ENCODE peak calls at places on chromosomes 2 and 18, in seven cellular contexts. A is IMR-90; N is aorta; X is upper lobe of left lung; R is AG04450; B is psoas muscle; I is CD4-positive, CD25-positive, alpha-beta regulatory T cell. W is an unnamed sample.

GRCh38 chr2:113132622-113133021 is 5.2 kb downstream of the IL1RN start:
- DNase-seq in A (no peak), N (no peak), X (no peak), R (no peak), B (no peak), I (no peak), W (no peak)

GRCh38 chr2:203016716-203017115 is 2.0 kb downstream of the NBEAL1 start:
- DNase-seq in A (no peak), N (no peak), X (no peak), R (no peak), B (no peak), I (no peak), W (no peak)

GRCh38 chr18:44835555-44836156 is 155.0 kb downstream of the SETBP1 start:
- DNase-seq in A (no peak), N (no peak), X (no peak), R (no peak), B (peak; percentile 25), I (no peak), W (no peak)

GRCh38 chr18:12516049-12516677 is 108.4 kb downstream of the PRELID3A start:
- DNase-seq in A (peak; percentile 21), N (no peak), X (no peak), R (no peak), B (no peak), I (no peak), W (no peak)

GRCh38 chr2:239836021-239836765 is 188.9 kb downstream of the NDUFA10 start:
- DNase-seq in A (no peak), N (no peak), X (no peak), R (no peak), B (no peak), I (no peak), W (no peak)

GRCh38 chr2:149064365-149064841 is 25.9 kb downstream of the LYPD6B start:
- DNase-seq in A (no peak), N (no peak), X (no peak), R (no peak), B (no peak), I (no peak), W (no peak)

GRCh38 chr2:176457486-176457885 is 188.2 kb downstream of the MTX2 start:
- DNase-seq in A (no peak), N (no peak), X (no peak), R (no peak), B (no peak), I (no peak), W (no peak)

GRCh38 chr18:33201509-33201926 is 239.0 kb downstream of the CCDC178 start:
- DNase-seq in A (no peak), N (no peak), X (no peak), R (no peak), B (no peak), I (no peak), W (no peak)

GRCh38 chr2:188204830-188205229 is 86.8 kb upstream of the GULP1 start:
- DNase-seq in A (no peak), N (no peak), X (no peak), R (no peak), B (no peak), I (no peak), W (no peak)

GRCh38 chr2:146986161-146986560 is 858.7 kb upstream of the ACVR2A start:
- DNase-seq in A (no peak), N (no peak), X (no peak), R (no peak), B (no peak), I (no peak), W (no peak)

GRCh38 chr2:102508863-102509262 is 35.8 kb downstream of the SLC9A4 start:
- DNase-seq in A (no peak), N (no peak), X (peak; percentile 43), R (no peak), B (no peak), I (no peak), W (no peak)

GRCh38 chr18:80145191-80145799 is 36.2 kb downstream of the ADNP2 start:
- DNase-seq in A (peak; percentile 52), N (no peak), X (no peak), R (no peak), B (no peak), I (no peak), W (no peak)

GRCh38 chr2:163698857-163699256 is 37.0 kb downstream of the FIGN start:
- DNase-seq in A (no peak), N (no peak), X (no peak), R (no peak), B (no peak), I (no peak), W (no peak)

GRCh38 chr2:238143239-238143951 is 4.9 kb downstream of the KLHL30 start:
- DNase-seq in A (peak; percentile 47), N (peak; percentile 74), X (no peak), R (no peak), B (peak; percentile 88), I (no peak), W (no peak)

GRCh38 chr2:20419752-20420151 is 27.1 kb upstream of the RHOB start:
- DNase-seq in A (no peak), N (no peak), X (peak; percentile 1), R (no peak), B (no peak), I (no peak), W (no peak)

GRCh38 chr2:230886207-230886606 is 21.5 kb downstream of the ITM2C start:
- DNase-seq in A (no peak), N (no peak), X (no peak), R (no peak), B (no peak), I (no peak), W (no peak)

GRCh38 chr2:65343381-65343780 is 89.0 kb downstream of the SPRED2 start:
- DNase-seq in A (no peak), N (no peak), X (no peak), R (no peak), B (no peak), I (no peak), W (no peak)

GRCh38 chr2:191394043-191394442 is 148.8 kb downstream of the MYO1B start:
- DNase-seq in A (no peak), N (no peak), X (no peak), R (no peak), B (no peak), I (no peak), W (no peak)

GRCh38 chr2:40448476-40449079 is 3.3 kb downstream of the SLC8A1 start:
- DNase-seq in A (peak; percentile 52), N (no peak), X (no peak), R (no peak), B (no peak), I (no peak), W (no peak)

GRCh38 chr18:58567453-58568196 is 61.3 kb downstream of the ALPK2 start:
- DNase-seq in A (peak; percentile 99), N (no peak), X (no peak), R (peak; percentile 96), B (no peak), I (no peak), W (no peak)

GRCh38 chr2:237281900-237282306 is 132.1 kb downstream of the COL6A3 start:
- DNase-seq in A (peak; percentile 97), N (no peak), X (no peak), R (peak; percentile 92), B (no peak), I (no peak), W (no peak)

GRCh38 chr2:105834931-105835330 is 90.2 kb downstream of the NCK2 start:
- DNase-seq in A (no peak), N (no peak), X (no peak), R (no peak), B (no peak), I (peak; percentile 67), W (peak; percentile 69)

GRCh38 chr18:77108001-77108692 is 24.4 kb downstream of the MBP start:
- DNase-seq in A (peak; percentile 92), N (peak; percentile 75), X (peak; percentile 66), R (peak; percentile 79), B (no peak), I (no peak), W (no peak)

GRCh38 chr2:17791121-17791902 is 24.9 kb upstream of the MSGN1 start:
- DNase-seq in A (peak; percentile 84), N (no peak), X (no peak), R (peak; percentile 78), B (no peak), I (no peak), W (no peak)

GRCh38 chr2:33083671-33084387 is 137.1 kb downstream of the LTBP1 start:
- DNase-seq in A (no peak), N (no peak), X (no peak), R (no peak), B (no peak), I (no peak), W (no peak)

GRCh38 chr2:215527738-215528137 is 91.9 kb upstream of the FN1 start:
- DNase-seq in A (peak; percentile 87), N (no peak), X (no peak), R (peak; percentile 58), B (no peak), I (no peak), W (no peak)
- H3K27ac ChIP-seq in A (peak overlapping the region; percentile 94), N (peak overlapping the region; percentile 28), X (no peak overlapping the region), R (peak overlapping the region; percentile 83), B (no peak overlapping the region), I (no peak overlapping the region), W (no peak overlapping the region)

DNA sequence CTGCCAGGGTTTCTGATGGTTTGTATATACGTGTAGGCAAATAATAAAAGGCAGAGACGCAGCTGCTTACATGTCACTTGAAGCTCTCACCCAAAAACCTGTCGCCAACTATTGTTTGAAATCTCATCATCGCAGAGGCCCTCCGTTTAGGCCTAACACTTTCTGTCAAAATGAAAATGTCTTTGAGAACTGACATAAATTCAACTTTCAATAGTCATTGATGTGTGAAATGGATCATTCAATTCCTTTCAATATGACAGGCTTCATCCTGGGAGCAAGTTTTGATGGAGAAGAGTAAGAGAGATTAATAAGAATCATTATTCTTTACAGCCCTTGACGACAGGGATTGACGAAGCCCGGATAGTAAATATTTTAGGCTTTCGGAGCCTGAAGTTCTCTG is 2.7 kb downstream of the ACTG2 start:
- DNase-seq in A (no peak), N (no peak), X (no peak), R (no peak), B (no peak), I (no peak), W (no peak)
- H3K27ac ChIP-seq in A (no peak overlapping the region), N (peak overlapping the region; percentile 100), X (no peak overlapping the region), R (no peak overlapping the region), B (no peak overlapping the region), I (no peak overlapping the region), W (no peak overlapping the region)

DNA sequence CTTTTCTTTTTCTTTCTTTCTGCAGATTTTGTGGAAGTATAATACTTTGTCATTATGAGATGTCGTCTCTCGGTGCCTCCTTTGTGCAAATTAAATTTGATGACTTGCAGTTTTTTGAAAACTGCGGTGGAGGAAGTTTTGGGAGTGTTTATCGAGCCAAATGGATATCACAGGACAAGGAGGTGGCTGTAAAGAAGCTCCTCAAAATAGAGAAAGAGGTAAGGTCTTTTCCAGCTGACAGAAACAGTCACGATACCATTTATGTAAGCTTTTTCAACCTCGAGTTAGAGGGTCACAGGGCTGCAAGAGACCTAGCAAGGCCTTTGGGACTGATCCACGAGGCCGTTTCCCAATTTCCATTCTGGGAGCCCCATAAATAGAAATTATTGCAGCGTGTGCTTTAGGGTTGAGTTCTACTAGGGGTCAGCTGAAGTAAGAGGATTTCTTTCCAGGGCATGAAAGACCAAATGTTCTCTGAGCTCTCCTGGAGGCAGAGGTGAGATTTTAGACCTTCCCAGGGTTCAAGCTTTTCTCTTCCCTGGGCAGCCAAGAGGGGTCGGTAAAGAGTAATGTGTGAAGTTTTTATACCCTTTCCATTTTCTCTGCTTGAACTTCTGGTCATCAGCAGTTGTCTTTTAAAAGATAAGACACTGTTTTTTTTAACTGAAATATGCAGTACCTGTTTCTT is 15.5 kb downstream of the MAP3K20 start:
- DNase-seq in A (no peak), N (no peak), X (no peak), R (no peak), B (peak; percentile 41), I (no peak), W (no peak)
- H3K27ac ChIP-seq in A (peak overlapping the region; percentile 69), N (peak overlapping the region; percentile 30), X (no peak overlapping the region), R (peak overlapping the region; percentile 25), B (peak overlapping the region; percentile 88), I (no peak overlapping the region), W (no peak overlapping the region)

GRCh38 chr2:207390302-207391095 is 139.3 kb upstream of the CREB1 start:
- DNase-seq in A (no peak), N (no peak), X (no peak), R (no peak), B (no peak), I (no peak), W (no peak)
- H3K27ac ChIP-seq in A (no peak overlapping the region), N (no peak overlapping the region), X (no peak overlapping the region), R (no peak overlapping the region), B (no peak overlapping the region), I (no peak overlapping the region), W (no peak overlapping the region)

W was measured in naive thymus-derived CD4-positive, alpha-beta T cell.